ENCODE peak calls at places on chromosomes 11 and 22, in four cellular contexts. One of them, this sample, is unnamed.

GRCh38 chr11:4453118-4453517 is 4.0 kb downstream of the OR52K2 start:
- DNase-seq in ovary: no peak
- DNase-seq in IMR-90: no peak
- DNase-seq in K562: no peak
- DNase-seq in this sample: no peak

GRCh38 chr11:16357776-16358175 is 1.4 kb upstream of the SOX6 start:
- DNase-seq in K562: no peak
- DNase-seq in ovary: no peak
- DNase-seq in IMR-90: no peak
- DNase-seq in this sample: no peak

GRCh38 chr11:108973402-108974119 is 308.7 kb downstream of the DDX10 start:
- DNase-seq in ovary: no peak
- DNase-seq in K562: no peak
- DNase-seq in IMR-90: peak
- DNase-seq in this sample: no peak

GRCh38 chr22:48478124-48478523 is 1349.5 kb downstream of the BRD1 start:
- DNase-seq in ovary: no peak
- DNase-seq in K562: no peak
- DNase-seq in IMR-90: no peak
- DNase-seq in this sample: no peak

GRCh38 chr22:42283288-42284229 is 13.1 kb upstream of the TCF20 start:
- DNase-seq in IMR-90: no peak
- DNase-seq in ovary: peak
- DNase-seq in K562: no peak
- DNase-seq in this sample: peak

GRCh38 chr11:57406337-57406904 is 16.0 kb upstream of the PRG2 start:
- DNase-seq in K562: no peak
- DNase-seq in ovary: no peak
- DNase-seq in IMR-90: peak
- DNase-seq in this sample: peak

GRCh38 chr11:129189646-129190045 is 2.5 kb downstream of the ARHGAP32 start:
- DNase-seq in ovary: no peak
- DNase-seq in K562: no peak
- DNase-seq in IMR-90: no peak
- DNase-seq in this sample: no peak

GRCh38 chr22:22817468-22818201 is 70.0 kb upstream of the IGLL5 start:
- DNase-seq in IMR-90: no peak
- DNase-seq in K562: peak
- DNase-seq in ovary: no peak
- DNase-seq in this sample: no peak

GRCh38 chr22:21862386-21863242 is 4.8 kb downstream of the MAPK1 start:
- DNase-seq in K562: peak
- DNase-seq in ovary: no peak
- DNase-seq in IMR-90: no peak
- DNase-seq in this sample: no peak

GRCh38 chr11:38824573-38824972 is 2226.5 kb upstream of the RAG2 start:
- DNase-seq in K562: no peak
- DNase-seq in IMR-90: peak
- DNase-seq in ovary: no peak
- DNase-seq in this sample: peak

GRCh38 chr11:110433393-110434333 is 3.9 kb downstream of the FDX1 start:
- DNase-seq in K562: peak
- DNase-seq in ovary: no peak
- DNase-seq in IMR-90: peak
- DNase-seq in this sample: peak

GRCh38 chr11:86676010-86676409 is 3.6 kb upstream of the ME3 start:
- DNase-seq in K562: no peak
- DNase-seq in IMR-90: no peak
- DNase-seq in ovary: no peak
- DNase-seq in this sample: no peak

GRCh38 chr11:20443596-20443995 is 56.1 kb downstream of the PRMT3 start:
- DNase-seq in IMR-90: peak
- DNase-seq in K562: peak
- DNase-seq in ovary: no peak
- DNase-seq in this sample: peak

GRCh38 chr22:44050766-44051747 is 27.0 kb downstream of the PARVB start:
- DNase-seq in K562: no peak
- DNase-seq in IMR-90: no peak
- DNase-seq in ovary: no peak
- DNase-seq in this sample: no peak

GRCh38 chr11:42849362-42849761 is 462.4 kb upstream of the API5 start:
- DNase-seq in ovary: no peak
- DNase-seq in K562: no peak
- DNase-seq in IMR-90: no peak
- DNase-seq in this sample: no peak

GRCh38 chr22:24096401-24097115 is 84.7 kb upstream of the SUSD2 start:
- DNase-seq in ovary: no peak
- DNase-seq in K562: no peak
- DNase-seq in IMR-90: no peak
- DNase-seq in this sample: no peak

GRCh38 chr22:35524966-35525686 is 15.5 kb upstream of the RASD2 start:
- DNase-seq in ovary: no peak
- DNase-seq in IMR-90: no peak
- DNase-seq in K562: no peak
- DNase-seq in this sample: no peak

GRCh38 chr22:28911777-28912669 is 28.7 kb downstream of the ZNRF3 start:
- DNase-seq in IMR-90: peak
- DNase-seq in K562: no peak
- DNase-seq in ovary: peak
- DNase-seq in this sample: no peak

GRCh38 chr11:26946209-26946828 is 47.6 kb upstream of the FIBIN start:
- DNase-seq in K562: no peak
- DNase-seq in ovary: no peak
- DNase-seq in IMR-90: peak
- DNase-seq in this sample: no peak

GRCh38 chr22:50670513-50670912 is 2.1 kb upstream of the SHANK3 start:
- DNase-seq in ovary: no peak
- DNase-seq in IMR-90: no peak
- DNase-seq in K562: no peak
- DNase-seq in this sample: no peak

GRCh38 chr11:116537121-116537520 is 235.7 kb downstream of the BUD13 start:
- DNase-seq in ovary: no peak
- DNase-seq in IMR-90: no peak
- DNase-seq in K562: no peak
- DNase-seq in this sample: no peak

GRCh38 chr11:57390535-57390934 is at the start of gene PRG2:
- DNase-seq in ovary: no peak
- DNase-seq in K562: no peak
- DNase-seq in IMR-90: no peak
- DNase-seq in this sample: peak

GRCh38 chr11:31150841-31151240 is 218.7 kb downstream of the DCDC1 start:
- DNase-seq in IMR-90: no peak
- DNase-seq in ovary: no peak
- DNase-seq in K562: no peak
- DNase-seq in this sample: no peak

GRCh38 chr11:124481365-124482323 is 36.1 kb upstream of the OR8B8 start:
- DNase-seq in IMR-90: peak
- DNase-seq in K562: peak
- DNase-seq in ovary: no peak
- DNase-seq in this sample: peak

GRCh38 chr22:36871669-36872081 is 10.9 kb downstream of the NCF4 start:
- DNase-seq in ovary: no peak
- DNase-seq in IMR-90: no peak
- DNase-seq in K562: no peak
- DNase-seq in this sample: no peak

GRCh38 chr22:49570032-49570848 is 257.4 kb downstream of the BRD1 start:
- DNase-seq in ovary: peak
- DNase-seq in K562: no peak
- DNase-seq in IMR-90: no peak
- DNase-seq in this sample: peak

GRCh38 chr22:31448382-31448781 is 41.3 kb downstream of the EIF4ENIF1 start:
- DNase-seq in IMR-90: no peak
- DNase-seq in ovary: no peak
- DNase-seq in K562: no peak
- DNase-seq in this sample: no peak

GRCh38 chr22:33539202-33539901 is 380.9 kb downstream of the LARGE1 start:
- DNase-seq in ovary: no peak
- DNase-seq in K562: no peak
- DNase-seq in IMR-90: no peak
- DNase-seq in this sample: no peak
- H3K4me3 ChIP-seq in ovary: no peak
- H3K4me3 ChIP-seq in K562: no peak
- H3K4me3 ChIP-seq in IMR-90: no peak
- H3K4me3 ChIP-seq in this sample: no peak

GRCh38 chr11:10750838-10751580 is at the start of gene CTR9:
- DNase-seq in IMR-90: peak
- DNase-seq in ovary: peak
- DNase-seq in K562: peak
- DNase-seq in this sample: peak
- TF ChIP-seq CTCF in IMR-90: peak
- TF ChIP-seq CTCF in ovary: peak
- TF ChIP-seq CTCF in K562: peak
- TF ChIP-seq CTCF in this sample: peak

GRCh38 chr11:65780770-65781151 is at the start of gene AP5B1:
- DNase-seq in ovary: peak
- DNase-seq in IMR-90: peak
- DNase-seq in K562: peak
- DNase-seq in this sample: peak
- TF ChIP-seq POLR2A in ovary: no peak
- TF ChIP-seq POLR2A in IMR-90: peak
- TF ChIP-seq POLR2A in K562: no peak
- TF ChIP-seq POLR2A in this sample: peak

GRCh38 chr22:39556970-39557811 is 13.4 kb upstream of the CACNA1I start:
- DNase-seq in K562: peak
- DNase-seq in IMR-90: peak
- DNase-seq in ovary: no peak
- DNase-seq in this sample: no peak
- H3K4me3 ChIP-seq in K562: peak
- H3K4me3 ChIP-seq in IMR-90: no peak
- H3K4me3 ChIP-seq in ovary: no peak
- H3K4me3 ChIP-seq in this sample: no peak

GRCh38 chr11:78812513-78813293 is 238.0 kb upstream of the NARS2 start:
- DNase-seq in ovary: no peak
- DNase-seq in K562: no peak
- DNase-seq in IMR-90: peak
- DNase-seq in this sample: no peak
- TF ChIP-seq CTCF in ovary: no peak
- TF ChIP-seq CTCF in K562: no peak
- TF ChIP-seq CTCF in IMR-90: peak
- TF ChIP-seq CTCF in this sample: no peak

GRCh38 chr11:78039919-78040671 is 17.0 kb upstream of the KCTD14 start:
- DNase-seq in ovary: peak
- DNase-seq in K562: peak
- DNase-seq in IMR-90: peak
- DNase-seq in this sample: peak
- TF ChIP-seq POLR2A in ovary: no peak
- TF ChIP-seq POLR2A in K562: peak
- TF ChIP-seq POLR2A in IMR-90: no peak
- TF ChIP-seq POLR2A in this sample: peak

DNA sequence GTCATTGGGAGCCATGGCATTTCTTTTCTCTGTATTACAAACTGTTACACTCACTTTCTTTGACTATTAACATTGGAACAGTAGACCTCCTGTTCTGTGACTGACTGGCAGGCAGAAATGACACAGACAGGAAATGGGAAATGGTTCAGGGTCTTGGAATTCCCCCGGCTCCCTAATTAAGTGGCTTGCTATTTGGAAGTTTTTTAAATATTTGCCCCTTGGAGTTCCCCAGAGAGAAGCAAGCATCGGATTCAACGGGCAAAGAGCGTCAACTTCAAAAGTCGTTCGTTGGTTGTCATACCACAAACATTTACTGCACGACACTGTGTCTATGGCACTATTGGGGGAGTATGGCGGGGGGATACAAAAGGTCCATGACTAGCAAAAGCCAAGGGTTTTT is 1.1 kb upstream of the BIRC2 start:
- DNase-seq in IMR-90: peak
- DNase-seq in ovary: no peak
- DNase-seq in K562: no peak
- DNase-seq in this sample: no peak
- H3K4me3 ChIP-seq in IMR-90: peak
- H3K4me3 ChIP-seq in ovary: peak
- H3K4me3 ChIP-seq in K562: peak
- H3K4me3 ChIP-seq in this sample: peak

This sample was measured in NB4.